ENCODE peak calls at places on chromosomes 5 and 9, in six cellular contexts. Z is T-cell, B is germinal center, H is nucleus accumbens, G is iris pigment epithelial cell, V is gastrocnemius medialis. D is an unnamed sample.

GRCh38 chr9:130499804-130500263 is 55.1 kb downstream of the ASS1 start:
- DNase-seq in Z (no peak), V (no peak), G (no peak), H (no peak), B (no peak), D (no peak)

GRCh38 chr9:134188421-134189166 is 24.2 kb upstream of the RNU6ATAC start:
- DNase-seq in G (peak), B (no peak), H (no peak), V (peak), Z (no peak), D (no peak)

GRCh38 chr9:128251701-128252100 is 24.1 kb downstream of the GOLGA2 start:
- DNase-seq in Z (no peak), G (no peak), V (no peak), B (no peak), H (no peak), D (no peak)

GRCh38 chr5:69167488-69167845 is 517 bp downstream of the CCNB1 start:
- DNase-seq in G (peak), B (peak), Z (no peak), V (no peak), H (no peak), D (no peak)

GRCh38 chr5:175692996-175693700 is 35.3 kb downstream of the HRH2 start:
- DNase-seq in V (no peak), Z (no peak), B (no peak), H (no peak), G (no peak), D (no peak)

GRCh38 chr9:69932901-69933300 is 110.7 kb upstream of the MAMDC2 start:
- DNase-seq in B (no peak), G (no peak), H (no peak), Z (no peak), V (no peak), D (no peak)

GRCh38 chr9:37988041-37988440 is 81.0 kb downstream of the SHB start:
- DNase-seq in G (no peak), H (no peak), Z (no peak), B (no peak), V (no peak), D (no peak)

GRCh38 chr9:21473236-21473635 is 8.9 kb downstream of the IFNE start:
- DNase-seq in Z (no peak), V (no peak), B (no peak), H (no peak), G (no peak), D (no peak)